ENCODE peak calls at places on chromosomes 12 and 14, in five cellular contexts. Q is A549; K is activated CD8-positive, alpha-beta T cell treated with anti-CD3 and anti-CD28 coated beads for 36 hours; E is BJ; F is HFFc6. Z is an unnamed sample.

GRCh38 chr12:128794661-128795529 is 28.9 kb downstream of the SLC15A4 start:
- DNase-seq in Q (no peak), E (no peak), K (no peak), F (no peak), Z (peak; percentile 17)

GRCh38 chr14:102525213-102526143 is 15.9 kb upstream of the ANKRD9 start:
- DNase-seq in K (peak; percentile 67), Q (peak; percentile 80), E (no peak), F (peak; percentile 63), Z (no peak)

GRCh38 chr14:106610691-106611090 is 1084.3 kb downstream of the TMEM121 start:
- DNase-seq in K (no peak), E (no peak), Q (no peak), F (no peak), Z (no peak)

GRCh38 chr12:43786899-43787693 is 19.0 kb downstream of the TWF1 start:
- DNase-seq in Q (no peak), F (no peak), K (no peak), E (no peak), Z (no peak)

GRCh38 chr14:102396531-102396930 is 33.8 kb downstream of the TECPR2 start:
- DNase-seq in F (no peak), Q (no peak), E (no peak), K (no peak), Z (no peak)

GRCh38 chr12:93783827-93784226 is 106.7 kb downstream of the CRADD start:
- DNase-seq in Q (no peak), F (no peak), K (peak; percentile 83), E (no peak), Z (no peak)

GRCh38 chr14:72559227-72559626 is 334.7 kb downstream of the DPF3 start:
- DNase-seq in F (peak; percentile 19), Q (no peak), K (no peak), E (no peak), Z (no peak)

GRCh38 chr14:96205994-96206392 is 1.4 kb downstream of the BDKRB2 start:
- DNase-seq in K (no peak), E (no peak), F (peak; percentile 35), Q (no peak), Z (no peak)

GRCh38 chr12:109827566-109828550 is 5.3 kb downstream of the TRPV4 start:
- DNase-seq in Q (no peak), F (no peak), K (no peak), E (no peak), Z (peak; percentile 88)

GRCh38 chr12:121158085-121158484 is 25.4 kb downstream of the P2RX7 start:
- DNase-seq in E (no peak), K (no peak), Q (no peak), F (no peak), Z (no peak)

GRCh38 chr12:75155962-75156361 is 53.7 kb downstream of the KCNC2 start:
- DNase-seq in E (no peak), K (no peak), F (no peak), Q (no peak), Z (no peak)

GRCh38 chr14:24246765-24247212 is 4.4 kb upstream of the TINF2 start:
- DNase-seq in F (no peak), Q (no peak), K (peak; percentile 44), E (no peak), Z (no peak)

GRCh38 chr14:102575479-102576428 is 16.7 kb upstream of the RCOR1 start:
- DNase-seq in K (no peak), E (no peak), F (no peak), Q (no peak), Z (no peak)

GRCh38 chr12:103955811-103956514 is 9.7 kb upstream of the TDG start:
- DNase-seq in E (no peak), K (no peak), Q (no peak), F (no peak), Z (no peak)

GRCh38 chr14:102574840-102575478 is 17.5 kb upstream of the RCOR1 start:
- DNase-seq in Q (no peak), F (no peak), E (no peak), K (peak; percentile 14), Z (no peak)

GRCh38 chr14:97776890-97777564 is 979.8 kb downstream of the VRK1 start:
- DNase-seq in F (no peak), E (no peak), K (no peak), Q (no peak), Z (no peak)

GRCh38 chr14:97780804-97781203 is 983.6 kb downstream of the VRK1 start:
- DNase-seq in K (no peak), F (no peak), Q (no peak), E (no peak), Z (no peak)

GRCh38 chr14:97779140-97779539 is 982.0 kb downstream of the VRK1 start:
- DNase-seq in F (no peak), E (no peak), Q (no peak), K (no peak), Z (no peak)

GRCh38 chr14:97781961-97782360 is 984.8 kb downstream of the VRK1 start:
- DNase-seq in F (no peak), K (no peak), E (no peak), Q (no peak), Z (no peak)

DNA sequence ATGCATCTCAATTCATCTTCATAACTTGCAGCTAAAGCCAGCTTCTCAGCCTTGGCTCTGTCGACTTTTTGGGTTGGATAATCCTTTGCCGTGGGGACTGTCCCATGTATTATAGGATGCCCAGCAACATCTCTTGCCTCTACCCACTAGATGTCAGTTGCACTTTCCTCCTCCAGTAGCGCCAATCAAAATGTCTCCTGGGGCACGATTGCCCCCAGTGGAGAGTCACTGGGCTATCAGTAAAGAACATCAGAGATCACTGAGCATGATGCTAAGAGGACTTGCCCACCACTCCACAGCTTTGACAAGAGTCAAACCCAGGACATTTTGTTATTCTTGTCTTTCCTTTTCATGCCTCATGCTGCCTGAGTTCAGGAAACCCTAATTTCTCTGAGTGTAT is 980.4 kb downstream of the VRK1 start:
- DNase-seq in E (no peak), K (peak; percentile 38), F (no peak), Q (no peak), Z (no peak)
- TF ChIP-seq CTCF in E (no peak), K (no peak), F (no peak), Q (no peak), Z (no peak)

GRCh38 chr12:48937170-48937569 is 11.9 kb upstream of the FKBP11 start:
- DNase-seq in Q (peak; percentile 39), E (no peak), F (no peak), K (no peak), Z (no peak)
- TF ChIP-seq CTCF in Q (peak; percentile 8), E (peak; percentile 27), F (no peak), K (no peak), Z (no peak)

DNA sequence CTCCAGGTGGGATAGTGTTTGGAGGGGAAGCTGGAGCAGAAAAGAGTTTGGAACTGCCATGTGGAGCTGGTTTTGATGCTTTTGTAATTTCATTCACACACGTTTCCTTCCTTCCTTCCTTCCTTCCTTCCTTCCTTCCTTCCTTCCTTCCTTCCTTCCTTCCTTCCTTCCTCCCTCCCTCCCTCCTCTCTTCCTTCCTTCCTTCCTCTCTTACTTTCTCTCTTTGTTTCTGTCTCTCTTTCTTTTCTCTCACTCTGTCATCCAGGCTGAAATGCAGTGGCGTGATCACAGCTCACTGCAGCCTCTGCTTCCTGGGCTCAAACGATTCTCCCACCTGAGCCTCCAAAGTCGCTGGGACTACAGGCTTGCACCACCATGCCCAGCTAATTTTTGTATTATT is 168.0 kb upstream of the ARID2 start:
- DNase-seq in E (no peak), F (no peak), K (no peak), Q (no peak), Z (no peak)
- TF ChIP-seq CTCF in E (no peak), F (no peak), K (no peak), Q (no peak), Z (no peak)

DNA sequence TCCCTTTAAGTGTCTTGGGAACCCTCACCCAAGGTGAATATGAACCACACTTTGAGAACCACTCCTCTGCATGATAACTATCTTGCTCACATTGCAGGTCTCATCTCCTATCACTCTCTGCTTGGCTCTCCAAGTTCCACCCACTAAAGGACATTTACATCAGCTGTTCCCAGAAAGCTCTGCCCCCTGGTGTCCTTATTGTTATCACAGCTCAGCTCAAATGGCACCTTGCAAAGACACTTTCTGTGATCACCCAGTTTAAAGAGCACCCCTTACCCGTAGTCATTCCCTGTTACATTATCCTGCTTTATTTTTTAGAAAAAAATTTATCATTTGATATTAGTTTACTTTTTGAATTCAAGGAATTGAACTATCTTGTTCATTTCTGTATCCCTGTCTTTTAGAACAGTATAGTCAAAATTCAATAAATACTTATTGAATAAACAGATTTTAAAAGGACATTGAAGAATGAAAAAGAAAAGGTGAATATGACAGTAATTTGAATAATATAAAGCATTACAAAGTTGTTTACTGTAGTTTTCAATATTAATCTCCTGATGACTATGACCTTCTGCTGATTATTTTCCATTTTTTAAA is 20.5 kb upstream of the GUCY2C start:
- DNase-seq in K (peak; percentile 69), Q (peak; percentile 71), F (peak; percentile 30), E (no peak), Z (no peak)
- TF ChIP-seq CTCF in K (peak; percentile 66), Q (peak; percentile 46), F (peak; percentile 79), E (peak; percentile 63), Z (peak; percentile 58)

Z was measured in lower lobe of right lung.